ENCODE peak calls at places on chromosomes 3 and 15, in seven cellular contexts. D, K, R, V, U, H and T are unnamed samples.

GRCh38 chr15:74790080-74790916 is 8.4 kb downstream of the CSK start:
- DNase-seq in V (no peak), U (no peak), R (no peak), H (no peak), K (peak), D (no peak), T (no peak)

GRCh38 chr3:138578961-138579574 is 15.0 kb downstream of the CEP70 start:
- DNase-seq in D (no peak), V (no peak), K (no peak), H (no peak), R (no peak), U (no peak), T (no peak)

GRCh38 chr3:14460342-14461005 is 58.1 kb downstream of the SLC6A6 start:
- DNase-seq in U (no peak), V (no peak), K (no peak), R (no peak), D (no peak), H (no peak), T (no peak)

GRCh38 chr15:35818846-35819245 is 272.9 kb upstream of the DPH6 start:
- DNase-seq in H (no peak), U (no peak), D (no peak), V (no peak), R (no peak), K (no peak), T (no peak)

GRCh38 chr15:60912984-60913697 is 316.0 kb downstream of the RORA start:
- DNase-seq in K (no peak), H (no peak), U (no peak), D (no peak), V (no peak), R (no peak), T (no peak)

GRCh38 chr3:52842424-52842823 is 7.6 kb upstream of the MUSTN1 start:
- DNase-seq in R (no peak), H (no peak), V (no peak), U (no peak), D (no peak), K (no peak), T (no peak)

GRCh38 chr15:91200101-91200754 is 100.2 kb downstream of the SV2B start:
- DNase-seq in H (no peak), U (no peak), R (no peak), K (no peak), D (no peak), V (no peak), T (no peak)

GRCh38 chr15:64044315-64045105 is 1.8 kb downstream of the DAPK2 start:
- DNase-seq in K (no peak), H (no peak), D (no peak), V (no peak), R (no peak), U (peak), T (peak)

GRCh38 chr3:153295906-153296305 is 133.9 kb downstream of the RAP2B start:
- DNase-seq in R (no peak), U (no peak), H (no peak), V (no peak), D (no peak), K (no peak), T (no peak)

GRCh38 chr3:189995129-189995528 is 125.6 kb downstream of the P3H2 start:
- DNase-seq in U (no peak), D (no peak), R (no peak), K (no peak), V (no peak), H (no peak), T (no peak)

GRCh38 chr15:47586653-47587224 is 130.6 kb upstream of the SEMA6D start:
- DNase-seq in D (no peak), H (no peak), K (no peak), V (no peak), R (no peak), U (no peak), T (no peak)

GRCh38 chr15:51878446-51879386 is 49.3 kb downstream of the TMOD3 start:
- DNase-seq in R (no peak), D (peak), U (no peak), H (no peak), K (no peak), V (no peak), T (no peak)

GRCh38 chr3:65354880-65355279 is 667.1 kb upstream of the ADAMTS9 start:
- DNase-seq in K (no peak), V (no peak), U (no peak), H (no peak), D (no peak), R (no peak), T (no peak)

GRCh38 chr3:21860657-21861056 is 109.6 kb upstream of the ZNF385D start:
- DNase-seq in V (no peak), D (no peak), U (no peak), K (peak), H (no peak), R (no peak), T (no peak)

GRCh38 chr15:79329186-79329611 is 18.3 kb downstream of the TMED3 start:
- DNase-seq in R (no peak), H (peak), K (no peak), D (no peak), V (no peak), U (no peak), T (no peak)

GRCh38 chr3:59127071-59127470 is 77.2 kb upstream of the CFAP20DC start:
- DNase-seq in R (no peak), U (no peak), K (peak), D (no peak), V (no peak), H (no peak), T (no peak)

GRCh38 chr15:67130166-67130565 is 64.8 kb downstream of the SMAD3 start:
- DNase-seq in D (no peak), V (no peak), H (no peak), R (no peak), K (no peak), U (no peak), T (no peak)

GRCh38 chr3:129182390-129183180 is 1.1 kb downstream of the CNBP start:
- DNase-seq in K (peak), H (no peak), U (no peak), V (no peak), D (no peak), R (no peak), T (no peak)

GRCh38 chr3:46865034-46865507 is 1.8 kb upstream of the MYL3 start:
- DNase-seq in R (no peak), H (no peak), D (no peak), U (no peak), V (no peak), K (peak), T (no peak)

GRCh38 chr3:62097121-62097520 is 276.2 kb downstream of the FEZF2 start:
- DNase-seq in D (no peak), H (no peak), K (no peak), R (no peak), U (no peak), V (no peak), T (no peak)

GRCh38 chr3:67937498-67938118 is 283.2 kb upstream of the SUCLG2 start:
- DNase-seq in R (no peak), H (no peak), D (no peak), K (no peak), V (no peak), U (no peak), T (no peak)

GRCh38 chr3:53192608-53193007 is 31.6 kb downstream of the PRKCD start:
- DNase-seq in K (peak), V (no peak), H (no peak), U (no peak), R (no peak), D (no peak), T (no peak)

GRCh38 chr3:27679691-27680090 is 42.4 kb downstream of the EOMES start:
- DNase-seq in R (no peak), U (no peak), H (no peak), D (no peak), V (no peak), K (no peak), T (no peak)

GRCh38 chr3:183579967-183580720 is 24.6 kb upstream of the KLHL6 start:
- DNase-seq in V (no peak), R (no peak), K (no peak), D (no peak), U (no peak), H (no peak), T (no peak)

GRCh38 chr15:101362986-101363566 is 68.0 kb upstream of the SNRPA1 start:
- DNase-seq in H (no peak), K (no peak), D (no peak), V (peak), U (no peak), R (no peak), T (no peak)

GRCh38 chr3:148202386-148202785 is 495.3 kb upstream of the AGTR1 start:
- DNase-seq in K (no peak), R (no peak), V (no peak), H (no peak), U (no peak), D (no peak), T (no peak)

GRCh38 chr3:53496984-53497383 is 2.6 kb downstream of the CACNA1D start:
- DNase-seq in K (no peak), R (no peak), H (no peak), V (no peak), U (no peak), D (no peak), T (no peak)

DNA sequence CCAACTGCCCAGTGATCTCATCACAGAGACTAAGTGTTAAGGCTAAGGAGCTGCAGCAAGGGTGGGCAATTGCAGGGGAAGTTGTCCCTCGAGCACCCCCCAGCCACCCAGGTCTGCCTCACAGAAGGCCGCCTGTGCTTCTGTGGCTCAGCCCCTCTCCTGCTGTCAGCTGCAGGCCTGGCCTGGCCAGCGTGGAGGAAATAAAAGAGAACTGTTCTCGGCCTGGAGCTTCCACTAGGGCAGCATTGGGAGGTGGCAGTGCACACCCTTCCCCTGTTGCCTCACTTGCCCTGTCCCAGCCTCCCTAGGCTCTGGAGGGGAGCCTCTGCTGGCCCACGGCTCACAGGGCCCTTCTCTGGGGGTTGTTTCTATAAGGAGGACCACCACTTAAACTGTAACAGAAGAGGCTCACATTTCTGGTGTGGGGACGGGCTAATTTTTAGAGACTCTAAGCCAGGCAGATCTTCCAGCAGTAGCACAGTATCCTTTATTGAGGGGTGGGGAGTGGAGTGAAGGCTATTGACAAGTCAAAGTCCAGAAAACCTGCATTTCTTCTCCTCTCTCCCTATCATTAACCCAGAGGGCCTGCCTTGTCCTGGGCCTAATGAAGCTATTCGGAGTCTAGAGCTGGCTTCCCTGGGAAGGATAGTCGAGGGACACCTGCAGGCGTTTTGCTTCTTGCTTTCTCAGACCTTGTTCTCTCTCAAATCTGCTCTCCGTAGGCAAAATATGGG is 75.6 kb upstream of the ADPGK start:
- DNase-seq in K (no peak), H (no peak), D (no peak), U (no peak), R (no peak), V (no peak), T (no peak)
- TF ChIP-seq TAF1 in K (no peak), H (no peak), D (no peak), U (no peak), R (no peak), V (no peak), T (no peak)

DNA sequence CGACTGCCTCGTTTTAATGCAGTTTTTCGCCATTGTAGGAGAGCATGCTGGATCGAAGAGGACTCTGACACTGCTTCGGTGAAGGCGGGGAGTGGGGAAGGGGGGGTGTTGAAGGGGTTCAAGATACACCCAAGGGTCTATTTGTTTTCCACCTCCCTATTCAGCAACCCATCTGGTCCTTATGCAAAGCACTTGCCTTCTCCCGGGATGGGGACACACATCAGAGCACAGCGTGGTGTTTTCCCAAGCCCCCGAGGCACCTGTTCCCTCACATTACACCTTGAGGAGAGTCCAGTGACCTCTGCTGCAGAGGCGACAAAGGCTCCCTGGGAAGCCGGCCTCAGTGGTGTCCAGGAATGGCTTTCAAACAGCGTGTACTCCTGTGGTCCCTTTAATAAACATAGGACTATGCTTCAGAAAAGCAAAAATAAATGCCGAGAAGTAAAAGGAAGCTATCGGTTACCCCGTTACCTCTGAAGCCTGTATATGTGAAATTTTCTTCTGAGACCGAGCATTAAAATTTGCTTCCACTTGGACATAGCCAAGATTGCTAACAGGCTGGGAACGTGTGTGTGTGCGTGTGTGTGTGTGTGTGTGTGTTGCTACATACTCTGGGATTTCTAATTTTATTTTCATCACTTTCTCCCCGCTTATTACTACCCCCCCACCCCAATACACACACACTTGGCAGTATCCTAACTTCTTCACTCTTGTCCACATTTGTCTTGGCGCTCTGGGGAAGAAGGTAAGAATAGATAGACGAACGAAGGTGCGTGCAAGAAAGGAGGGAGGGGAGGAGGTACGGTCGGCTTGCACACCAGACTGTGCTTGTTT is 53.2 kb downstream of the CCDC54 start:
- DNase-seq in V (no peak), D (no peak), K (peak), U (no peak), R (no peak), H (no peak), T (no peak)
- TF ChIP-seq TAF1 in V (no peak), D (no peak), K (no peak), U (no peak), R (no peak), H (no peak), T (no peak)

DNA sequence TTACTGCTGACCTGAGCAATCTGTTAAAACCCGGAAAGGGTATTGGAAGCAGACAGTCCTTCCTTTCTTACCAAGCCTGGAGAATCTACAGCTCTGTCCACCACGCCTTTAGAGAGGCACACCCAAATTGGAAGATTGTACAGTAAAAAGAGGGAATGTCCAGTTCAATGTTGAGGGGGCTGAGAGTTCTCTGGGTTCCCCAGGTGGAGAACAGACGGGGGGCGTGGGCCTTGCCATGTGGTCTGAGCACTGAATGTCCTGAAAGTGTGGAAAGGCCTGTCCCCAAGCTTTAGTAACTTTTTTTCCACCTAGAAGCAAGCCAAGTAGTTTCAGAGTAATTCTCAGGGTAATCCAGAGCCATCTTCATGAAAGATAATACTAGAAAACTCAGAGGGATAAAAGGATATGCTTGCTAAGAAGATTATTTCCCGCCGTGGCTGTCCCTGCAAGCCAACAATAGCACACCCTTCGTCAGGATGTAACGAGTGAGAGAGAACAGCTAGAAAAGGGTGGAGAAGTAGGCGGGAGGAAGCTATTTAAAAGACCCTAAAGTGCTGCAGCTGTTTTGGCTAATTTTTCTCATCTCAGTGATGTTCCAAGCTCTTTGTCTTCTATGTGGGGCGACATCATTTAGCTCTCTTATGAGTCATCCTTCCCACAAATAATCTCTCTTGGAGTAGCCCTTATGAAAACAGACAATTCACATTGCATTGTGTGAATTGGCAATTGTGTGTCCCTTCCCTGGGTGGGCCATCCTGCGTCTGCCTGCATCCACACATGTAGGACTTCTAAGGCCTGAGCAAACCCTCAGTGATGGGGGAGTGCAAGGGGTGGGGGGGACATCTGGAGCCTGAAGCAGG is 181.0 kb downstream of the ATG7 start:
- DNase-seq in U (no peak), H (peak), R (no peak), D (no peak), V (no peak), K (no peak), T (no peak)
- TF ChIP-seq TAF1 in U (no peak), H (no peak), R (no peak), D (no peak), V (no peak), K (no peak), T (no peak)

GRCh38 chr3:69425249-69425648 is 39.4 kb upstream of the FRMD4B start:
- DNase-seq in R (peak), V (no peak), K (peak), D (peak), U (no peak), H (peak), T (peak)
- TF ChIP-seq TAF1 in R (no peak), V (no peak), K (no peak), D (no peak), U (no peak), H (no peak), T (no peak)

GRCh38 chr15:100082761-100083402 is 258.9 kb downstream of the ADAMTS17 start:
- DNase-seq in D (no peak), H (no peak), R (no peak), V (no peak), U (no peak), K (no peak), T (no peak)
- TF ChIP-seq TAF1 in D (no peak), H (no peak), R (no peak), V (no peak), U (no peak), K (no peak), T (no peak)

GRCh38 chr3:25620508-25620907 is 44.2 kb downstream of the TOP2B start:
- DNase-seq in K (no peak), R (no peak), U (no peak), H (no peak), D (no peak), V (no peak), T (no peak)

GRCh38 chr3:25618043-25618442 is 46.7 kb downstream of the TOP2B start:
- DNase-seq in D (no peak), R (no peak), V (no peak), H (no peak), K (no peak), U (no peak), T (no peak)

GRCh38 chr3:25621087-25621486 is 43.6 kb downstream of the TOP2B start:
- DNase-seq in U (no peak), D (no peak), V (no peak), K (no peak), H (no peak), R (no peak), T (no peak)
- TF ChIP-seq TAF1 in U (no peak), D (no peak), V (no peak), K (no peak), H (no peak), R (no peak), T (no peak)

GRCh38 chr15:99095626-99096025 is 9.3 kb upstream of the SYNM start:
- DNase-seq in K (no peak), D (no peak), H (no peak), U (no peak), R (no peak), V (no peak), T (no peak)
- TF ChIP-seq TAF1 in K (no peak), D (no peak), H (no peak), U (no peak), R (no peak), V (no peak), T (no peak)